ENCODE peak calls at places on chromosomes 3 and 15, in nine cellular contexts. V is GM03348; E is activated T-helper 1 cell treated with anti-CD3 and anti-CD28 coated beads, Interleukin-2, amount 50 U/mL, for 16 hours; B is CD4-positive, alpha-beta memory T cell; S is mesendoderm; J is LoVo; H is NCI-H2081; I is iris pigment epithelial cell; D is OCI-M1. G is an unnamed sample.

GRCh38 chr3:129612350-129613204 is 6.1 kb upstream of the PLXND1 start:
- DNase-seq in S (peak), V (peak), H (no peak), D (no peak), J (no peak), I (no peak), E (no peak), B (no peak), G (no peak)

GRCh38 chr3:56557815-56558170 is 818 bp downstream of the CCDC66 start:
- DNase-seq in H (no peak), B (no peak), V (no peak), S (no peak), J (peak), I (no peak), D (no peak), E (no peak), G (no peak)

GRCh38 chr3:184116017-184116416 is 19.1 kb upstream of the EIF2B5 start:
- DNase-seq in H (no peak), B (no peak), E (no peak), S (no peak), V (no peak), I (no peak), D (no peak), J (no peak), G (no peak)

GRCh38 chr3:171775943-171776342 is 34.3 kb downstream of the PLD1 start:
- DNase-seq in I (no peak), B (no peak), E (no peak), H (no peak), D (no peak), V (no peak), J (no peak), S (no peak), G (no peak)

GRCh38 chr15:58985443-58985842 is 2.0 kb upstream of the RNF111 start:
- DNase-seq in I (peak), S (peak), D (no peak), H (no peak), E (no peak), J (no peak), B (no peak), V (peak), G (no peak)

GRCh38 chr3:55486101-55486856 is 827 bp downstream of the WNT5A start:
- DNase-seq in B (no peak), S (peak), E (no peak), D (no peak), V (peak), I (peak), H (no peak), J (no peak), G (no peak)

GRCh38 chr3:52533623-52534280 is at the start of gene NT5DC2:
- DNase-seq in I (peak), S (peak), J (peak), B (peak), D (peak), V (peak), E (peak), H (peak), G (peak)

GRCh38 chr15:70535071-70535954 is 228.0 kb downstream of the UACA start:
- DNase-seq in E (peak), V (no peak), H (no peak), B (peak), S (no peak), J (no peak), D (peak), I (no peak), G (peak)

GRCh38 chr3:46996689-46997452 is 17.4 kb downstream of the NBEAL2 start:
- DNase-seq in V (no peak), S (no peak), E (no peak), J (no peak), H (no peak), D (no peak), I (no peak), B (no peak), G (no peak)

GRCh38 chr15:34122771-34123183 is 20.9 kb downstream of the PGBD4 start:
- DNase-seq in B (no peak), V (peak), D (no peak), I (peak), H (no peak), S (no peak), E (no peak), J (no peak), G (no peak)

GRCh38 chr3:37974121-37974927 is 16.3 kb upstream of the VILL start:
- DNase-seq in I (peak), S (peak), J (peak), V (peak), D (peak), H (no peak), B (peak), E (peak), G (peak)

GRCh38 chr3:76547674-76548073 is 492.2 kb upstream of the ROBO2 start:
- DNase-seq in V (no peak), E (no peak), D (no peak), I (no peak), S (no peak), H (no peak), J (no peak), B (no peak), G (no peak)

GRCh38 chr3:130414457-130414856 is 69.0 kb downstream of the COL6A5 start:
- DNase-seq in B (no peak), E (no peak), V (no peak), I (no peak), J (no peak), D (peak), H (no peak), S (no peak), G (no peak)

GRCh38 chr3:156535162-156535627 is 19.7 kb downstream of the SSR3 start:
- DNase-seq in H (no peak), S (peak), E (no peak), D (peak), I (peak), V (peak), B (no peak), J (peak), G (no peak)

GRCh38 chr3:120604784-120605183 is 8.6 kb downstream of the NDUFB4 start:
- DNase-seq in E (no peak), B (no peak), D (no peak), I (no peak), J (no peak), S (peak), H (no peak), V (no peak), G (no peak)

GRCh38 chr3:51687472-51688205 is 16.6 kb downstream of the TEX264 start:
- DNase-seq in H (no peak), V (no peak), S (no peak), I (no peak), B (no peak), J (no peak), E (no peak), D (no peak), G (no peak)

GRCh38 chr3:62392893-62393292 is 19.5 kb upstream of the FEZF2 start:
- DNase-seq in J (no peak), E (no peak), D (no peak), V (no peak), S (no peak), I (no peak), B (no peak), H (no peak), G (no peak)

GRCh38 chr3:18758047-18758704 is 333.0 kb upstream of the SATB1 start:
- DNase-seq in D (peak), J (peak), I (peak), V (peak), B (peak), S (peak), E (no peak), H (peak), G (peak)

GRCh38 chr15:36432162-36432561 is 147.3 kb upstream of the CDIN1 start:
- DNase-seq in I (peak), V (peak), H (no peak), E (no peak), B (no peak), J (no peak), D (no peak), S (no peak), G (no peak)

GRCh38 chr3:53740946-53741345 is 105.3 kb downstream of the CHDH start:
- DNase-seq in E (no peak), H (no peak), I (no peak), B (no peak), S (no peak), J (no peak), D (no peak), V (no peak), G (no peak)

GRCh38 chr3:69130689-69131088 is 8.3 kb upstream of the LMOD3 start:
- DNase-seq in D (no peak), J (no peak), V (no peak), S (no peak), B (no peak), I (no peak), E (no peak), H (no peak), G (no peak)

GRCh38 chr15:68644088-68644904 is 65.5 kb downstream of the CORO2B start:
- DNase-seq in S (peak), B (no peak), I (peak), H (no peak), J (no peak), V (peak), E (no peak), D (peak), G (no peak)